ENCODE peak calls at places on chromosomes 11 and 22, in six cellular contexts. A is left ventricle myocardium inferior, Q is osteoblast, W is transverse colon, I is IMR-90, P is body of pancreas. G is an unnamed sample. For H3K9me3 and H3K4me1, the result is how much of the 10 kb centered on the place peaks cover.

GRCh38 chr11:8697056-8697455 is 14.5 kb downstream of the RPL27A start:
- DNase-seq in A (no peak), Q (no peak), W (no peak), I (no peak), P (no peak), G (no peak)

GRCh38 chr11:30488304-30488998 is 97.7 kb downstream of the MPPED2 start:
- DNase-seq in A (no peak), Q (peak), W (peak), I (peak), P (peak), G (no peak)

GRCh38 chr22:42676059-42676607 is 26.9 kb upstream of the CYB5R3 start:
- DNase-seq in A (no peak), Q (peak), W (no peak), I (peak), P (no peak), G (no peak)

GRCh38 chr11:102924851-102925380 is 30.6 kb downstream of the MMP13 start:
- DNase-seq in A (no peak), Q (no peak), W (peak), I (no peak), P (no peak), G (no peak)

GRCh38 chr11:120431633-120432032 is 79.9 kb upstream of the GRIK4 start:
- DNase-seq in A (no peak), Q (no peak), W (no peak), I (peak), P (no peak), G (no peak)

GRCh38 chr11:124863137-124863825 is 2.0 kb upstream of the ROBO3 start:
- DNase-seq in A (no peak), Q (peak), W (no peak), I (peak), P (peak), G (peak)

GRCh38 chr11:113163291-113164030 is 150.9 kb upstream of the TTC12 start:
- DNase-seq in A (no peak), Q (peak), W (no peak), I (no peak), P (no peak), G (no peak)

GRCh38 chr11:32088117-32088941 is 2.5 kb upstream of the RCN1 start:
- DNase-seq in A (peak), Q (peak), W (no peak), I (peak), P (peak), G (no peak)

GRCh38 chr11:45155058-45155551 is 8.7 kb downstream of the PRDM11 start:
- DNase-seq in A (no peak), Q (peak), W (no peak), I (peak), P (no peak), G (no peak)

GRCh38 chr11:63998558-63999348 is 12.5 kb downstream of the OTUB1 start:
- DNase-seq in A (peak), Q (peak), W (no peak), I (no peak), P (no peak), G (no peak)

GRCh38 chr11:128503231-128503991 is 83.9 kb downstream of the ETS1 start:
- DNase-seq in A (no peak), Q (peak), W (no peak), I (peak), P (no peak), G (no peak)

GRCh38 chr11:124938206-124938765 is 2.4 kb upstream of the HEPACAM start:
- DNase-seq in A (no peak), Q (no peak), W (no peak), I (peak), P (no peak), G (no peak)

GRCh38 chr22:39612811-39613548 is 42.4 kb downstream of the CACNA1I start:
- DNase-seq in A (no peak), Q (peak), W (no peak), I (no peak), P (no peak), G (no peak)

GRCh38 chr22:44091021-44091721 is 67.1 kb downstream of the PARVB start:
- DNase-seq in A (no peak), Q (peak), W (no peak), I (no peak), P (no peak), G (no peak)

GRCh38 chr11:112744041-112744440 is 217.2 kb upstream of the NCAM1 start:
- DNase-seq in A (no peak), Q (no peak), W (no peak), I (no peak), P (no peak), G (no peak)

GRCh38 chr11:44961894-44962293 is 11.2 kb upstream of the TP53I11 start:
- DNase-seq in A (no peak), Q (peak), W (no peak), I (no peak), P (no peak), G (no peak)

GRCh38 chr11:86421976-86422770 is 47.5 kb downstream of the CCDC81 start:
- DNase-seq in A (no peak), Q (no peak), W (no peak), I (no peak), P (no peak), G (no peak)

GRCh38 chr11:497565-498296 is 9.3 kb downstream of the RNH1 start:
- DNase-seq in A (peak), Q (peak), W (no peak), I (no peak), P (no peak), G (no peak)

GRCh38 chr11:58334708-58335107 is 24.2 kb downstream of the OR5B17 start:
- DNase-seq in A (no peak), Q (peak), W (no peak), I (peak), P (no peak), G (no peak)

GRCh38 chr11:125123947-125124633 is 12.7 kb upstream of the TMEM218 start:
- DNase-seq in A (peak), Q (no peak), W (peak), I (peak), P (peak), G (peak)

GRCh38 chr11:35677904-35678303 is 15.3 kb downstream of the TRIM44 start:
- DNase-seq in A (no peak), Q (no peak), W (no peak), I (peak), P (no peak), G (no peak)

GRCh38 chr11:19920982-19921381 is 208.3 kb downstream of the NAV2 start:
- DNase-seq in A (no peak), Q (no peak), W (no peak), I (no peak), P (no peak), G (no peak)

GRCh38 chr11:83069441-83070043 is 2.2 kb downstream of the RAB30 start:
- DNase-seq in A (no peak), Q (peak), W (no peak), I (no peak), P (no peak), G (no peak)

GRCh38 chr11:269146-269890 is 8.9 kb upstream of the NLRP6 start:
- DNase-seq in A (no peak), Q (peak), W (no peak), I (no peak), P (no peak), G (no peak)

GRCh38 chr11:57407941-57408475 is 17.6 kb upstream of the PRG2 start:
- DNase-seq in A (no peak), Q (no peak), W (no peak), I (no peak), P (no peak), G (no peak)

GRCh38 chr11:45411221-45411946 is 125.2 kb upstream of the SYT13 start:
- DNase-seq in A (no peak), Q (no peak), W (no peak), I (peak), P (no peak), G (no peak)

GRCh38 chr11:77223797-77224196 is 77.7 kb downstream of the GDPD4 start:
- DNase-seq in A (no peak), Q (no peak), W (peak), I (no peak), P (no peak), G (no peak)

GRCh38 chr11:30585067-30585891 is 874 bp downstream of the MPPED2 start:
- DNase-seq in A (peak), Q (peak), W (no peak), I (no peak), P (peak), G (no peak)

GRCh38 chr11:121466063-121466794 is 13.5 kb upstream of the SORL1-AS1 start:
- DNase-seq in A (peak), Q (peak), W (peak), I (peak), P (peak), G (peak)

GRCh38 chr11:124643605-124644425 is 21.2 kb downstream of the TBRG1 start:
- DNase-seq in A (no peak), Q (peak), W (no peak), I (peak), P (no peak), G (no peak)

GRCh38 chr22:28241637-28242290 is 322.7 kb upstream of the PITPNB start:
- DNase-seq in A (no peak), Q (no peak), W (no peak), I (no peak), P (no peak), G (no peak)

GRCh38 chr11:105867742-105868141 is 154.3 kb downstream of the MSANTD4 start:
- DNase-seq in A (no peak), Q (no peak), W (no peak), I (peak), P (no peak), G (peak)

GRCh38 chr22:17119481-17120202 is 1.5 kb downstream of the TMEM121B start:
- DNase-seq in A (peak), Q (peak), W (peak), I (no peak), P (no peak), G (no peak)

GRCh38 chr11:62383822-62384221 is 35.0 kb upstream of the SCGB1A1 start:
- DNase-seq in A (no peak), Q (no peak), W (no peak), I (no peak), P (no peak), G (no peak)

GRCh38 chr11:93444671-93445073 is 98.5 kb downstream of the SMCO4 start:
- DNase-seq in A (no peak), Q (no peak), W (no peak), I (peak), P (no peak), G (peak)

GRCh38 chr11:60763692-60764369 is 7.2 kb downstream of the MS4A15 start:
- DNase-seq in A (no peak), Q (peak), W (no peak), I (no peak), P (no peak), G (no peak)

GRCh38 chr11:102846292-102846691 is 2.9 kb upstream of the MMP3 start:
- DNase-seq in A (no peak), Q (no peak), W (no peak), I (peak), P (no peak), G (no peak)

GRCh38 chr22:25282671-25283561 is 63.5 kb downstream of the CRYBB2 start:
- DNase-seq in A (no peak), Q (peak), W (no peak), I (no peak), P (no peak), G (no peak)

GRCh38 chr22:25282346-25282670 is 62.9 kb downstream of the CRYBB2 start:
- DNase-seq in A (no peak), Q (peak), W (no peak), I (no peak), P (no peak), G (no peak)

DNA sequence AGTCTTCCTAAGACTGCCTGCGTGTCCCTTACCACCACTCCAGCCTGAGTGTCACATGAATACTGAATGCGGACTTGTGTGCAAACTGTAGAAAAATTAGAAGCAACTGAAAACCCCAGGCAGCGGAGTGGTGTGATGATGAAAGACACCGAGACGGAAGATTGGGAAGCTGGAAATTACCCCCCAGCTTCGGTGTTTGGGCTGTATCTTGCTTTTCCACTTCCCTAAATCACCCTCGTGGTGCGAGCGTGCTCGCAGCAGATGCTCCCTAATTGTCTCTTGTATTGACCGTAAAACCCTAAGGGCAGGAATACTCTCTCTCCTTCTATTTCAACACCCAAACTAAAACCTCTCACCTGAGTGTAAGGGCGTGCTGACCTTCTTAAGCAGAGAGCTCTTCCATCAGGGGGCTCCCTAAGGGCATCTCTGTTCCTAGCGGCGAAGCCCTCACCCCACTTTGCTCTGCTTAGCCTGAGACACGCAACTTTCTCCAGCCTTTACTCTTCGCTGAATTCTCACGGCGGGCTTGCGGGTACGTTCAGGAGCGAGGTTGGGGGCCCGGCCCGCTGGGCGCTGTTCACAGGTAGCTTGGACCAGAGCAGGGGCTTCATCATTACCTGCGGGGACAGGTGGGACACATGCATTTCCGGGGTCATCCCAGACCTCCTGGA is 62.4 kb downstream of the CRYBB2 start:
- DNase-seq in A (no peak), Q (peak), W (no peak), I (no peak), P (no peak), G (no peak)
- H3K4me3 ChIP-seq in A (no peak), Q (no peak), W (no peak), I (no peak), P (no peak), G (no peak)

GRCh38 chr11:134662629-134663360 is 250.8 kb upstream of the B3GAT1 start:
- DNase-seq in A (no peak), Q (peak), W (no peak), I (no peak), P (no peak), G (peak)

GRCh38 chr11:134661660-134662059 is 249.6 kb upstream of the B3GAT1 start:
- DNase-seq in A (no peak), Q (no peak), W (no peak), I (no peak), P (no peak), G (no peak)

GRCh38 chr11:134659882-134660281 is 247.8 kb upstream of the B3GAT1 start:
- DNase-seq in A (no peak), Q (no peak), W (no peak), I (no peak), P (no peak), G (peak)

GRCh38 chr11:134658481-134659080 is 246.5 kb upstream of the B3GAT1 start:
- DNase-seq in A (no peak), Q (no peak), W (no peak), I (no peak), P (no peak), G (no peak)

DNA sequence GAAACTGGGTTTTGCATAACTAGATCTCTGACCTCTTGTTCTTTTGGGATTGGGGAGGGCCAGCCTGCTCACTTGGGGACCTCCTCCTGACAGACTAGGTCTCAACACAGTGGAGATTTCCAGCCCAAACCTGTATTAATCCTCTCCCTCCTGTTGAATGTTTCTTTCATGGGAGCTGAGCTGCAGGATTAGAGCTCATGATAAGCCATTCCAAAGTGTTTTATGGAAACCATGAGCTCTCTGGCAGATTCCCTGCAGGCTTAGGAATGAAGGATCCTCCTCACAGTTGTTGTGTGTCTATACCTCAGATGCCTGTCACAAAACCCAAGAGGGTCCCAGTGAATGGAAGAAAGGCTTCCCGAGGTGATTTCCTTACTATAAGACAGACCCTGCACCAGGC is 248.4 kb upstream of the B3GAT1 start:
- DNase-seq in A (no peak), Q (peak), W (no peak), I (no peak), P (no peak), G (no peak)
- H3K9me3 ChIP-seq in A (under half), Q (under half), W (under half), I (under half), P (under half), G (under half)

DNA sequence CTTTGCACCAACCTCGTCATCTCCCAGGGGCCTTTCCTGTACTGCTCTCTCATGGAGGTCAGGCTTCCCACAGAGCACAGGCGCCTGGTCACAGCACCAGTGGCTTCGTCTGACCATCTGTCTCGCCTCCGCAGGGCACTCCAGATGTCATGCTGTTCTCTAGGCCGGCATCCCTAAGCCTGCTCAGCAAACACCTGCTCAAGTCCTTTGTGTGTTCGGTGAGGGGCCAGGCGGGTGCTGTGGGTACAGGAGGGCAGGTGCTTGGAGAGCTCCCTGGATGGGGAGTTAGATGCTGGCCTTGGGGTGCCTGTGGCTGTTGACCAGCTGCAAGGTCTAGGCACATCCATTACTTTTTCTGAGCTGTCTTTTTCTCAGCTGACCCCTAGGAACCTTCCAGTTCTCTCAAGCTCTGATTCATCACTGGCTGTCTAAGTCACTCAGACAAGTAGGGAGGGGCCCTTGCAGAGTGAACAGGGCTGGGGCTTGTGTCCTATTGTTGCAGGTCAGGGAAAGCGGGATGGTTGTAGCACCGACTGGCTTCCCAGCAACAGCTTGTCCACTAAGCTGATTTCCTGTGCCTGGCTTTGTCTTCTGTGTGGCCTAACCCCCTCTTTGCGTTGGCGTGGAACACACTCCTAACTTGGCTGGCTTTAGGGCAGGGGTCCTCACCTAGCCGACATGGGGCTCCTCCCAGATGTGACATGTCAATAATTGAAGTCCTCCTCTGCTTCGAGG is 9.2 kb downstream of the CLDN5 start:
- DNase-seq in A (no peak), Q (peak), W (no peak), I (peak), P (no peak), G (no peak)
- H3K4me1 ChIP-seq in A (under half), Q (under half), W (under half), I (under half), P (under half), G (under half)

GRCh38 chr22:48118654-48119053 is 1356.2 kb downstream of the TBC1D22A start:
- DNase-seq in A (no peak), Q (no peak), W (no peak), I (no peak), P (no peak), G (no peak)
- H3K4me3 ChIP-seq in A (no peak), Q (no peak), W (no peak), I (no peak), P (no peak), G (no peak)

DNA sequence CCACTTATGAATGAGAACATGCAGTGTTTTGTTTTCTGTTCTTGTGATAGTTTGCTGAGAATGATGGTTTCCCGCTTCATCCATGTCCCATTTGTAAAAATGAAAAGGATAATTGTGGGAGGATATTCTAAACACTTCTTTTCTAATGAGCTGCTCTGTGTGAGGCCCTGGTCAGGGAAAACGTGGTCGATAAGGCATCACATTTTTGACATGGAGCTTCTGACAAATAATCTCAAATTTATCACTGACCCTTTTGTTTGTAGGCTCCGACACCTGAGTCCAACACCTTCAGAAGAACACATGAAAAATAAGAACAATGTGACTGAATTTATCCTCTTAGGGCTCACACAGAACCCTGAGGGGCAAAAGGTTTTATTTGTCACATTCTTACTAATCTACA is at the start of gene OR4A15:
- DNase-seq in A (no peak), Q (no peak), W (no peak), I (no peak), P (no peak), G (no peak)
- H3K9me3 ChIP-seq in A (under half), Q (under half), W (under half), I (under half), P (under half), G (under half)

DNA sequence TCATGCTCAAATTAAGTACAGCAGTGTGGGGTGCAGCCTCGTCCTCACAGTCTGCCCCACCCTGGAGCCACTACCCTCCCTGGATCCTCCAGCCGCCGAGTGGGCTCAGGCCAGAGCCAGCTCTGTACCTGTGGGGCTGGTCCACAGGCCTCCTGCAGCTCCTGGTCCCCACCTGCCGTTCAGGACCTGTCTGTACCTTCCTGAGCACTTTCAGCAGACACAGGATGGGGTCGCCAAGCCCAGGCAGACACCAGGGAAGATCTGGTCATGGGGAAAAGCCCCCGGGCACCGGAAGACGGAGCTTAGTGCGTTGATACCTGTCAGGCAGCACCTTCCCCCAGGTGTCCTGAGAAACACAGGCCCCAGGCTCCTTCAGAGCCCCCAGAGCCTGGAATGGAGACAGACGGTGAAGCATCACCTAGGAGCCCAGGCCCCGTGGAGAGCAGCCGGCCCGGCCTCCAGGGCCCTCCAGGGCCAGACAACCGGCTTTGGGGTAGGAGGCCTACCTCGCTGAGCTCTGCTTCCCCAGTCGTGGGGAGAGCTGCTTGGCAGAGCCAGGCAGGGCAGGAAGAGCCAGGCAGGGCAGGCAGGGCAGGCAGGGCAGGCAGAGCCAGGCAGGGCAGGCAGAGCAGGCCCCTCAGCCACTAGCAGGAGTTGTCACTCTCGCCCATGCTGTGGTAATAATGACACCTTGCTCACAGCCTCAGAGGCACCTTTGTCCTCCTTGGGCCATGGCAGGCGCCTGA is 9.8 kb downstream of the TSPAN32 start:
- DNase-seq in A (no peak), Q (peak), W (no peak), I (no peak), P (peak), G (no peak)
- H3K4me1 ChIP-seq in A (under half), Q (under half), W (under half), I (under half), P (under half), G (under half)